ENCODE peak calls at places on chromosome 7, in five cellular contexts. One of them, this sample, is unnamed.

GRCh38 chr7:51352174-51353145 is 35.9 kb upstream of the COBL start:
- DNase-seq in T1000: no peak
- DNase-seq in body of pancreas: no peak
- DNase-seq in endothelial cell: no peak
- DNase-seq in GM23248: peak
- DNase-seq in this sample: no peak

GRCh38 chr7:33757050-33757449 is 148.3 kb upstream of the BMPER start:
- DNase-seq in T1000: no peak
- DNase-seq in body of pancreas: no peak
- DNase-seq in endothelial cell: no peak
- DNase-seq in GM23248: peak
- DNase-seq in this sample: no peak

GRCh38 chr7:138195207-138195606 is 118.9 kb downstream of the AKR1D1 start:
- DNase-seq in T1000: no peak
- DNase-seq in body of pancreas: no peak
- DNase-seq in endothelial cell: no peak
- DNase-seq in GM23248: no peak
- DNase-seq in this sample: no peak

GRCh38 chr7:113730309-113730955 is 188.4 kb downstream of the PPP1R3A start:
- DNase-seq in T1000: no peak
- DNase-seq in body of pancreas: no peak
- DNase-seq in endothelial cell: no peak
- DNase-seq in GM23248: peak
- DNase-seq in this sample: no peak

GRCh38 chr7:90720970-90721768 is 125.0 kb downstream of the CDK14 start:
- DNase-seq in T1000: no peak
- DNase-seq in body of pancreas: peak
- DNase-seq in endothelial cell: no peak
- DNase-seq in GM23248: peak
- DNase-seq in this sample: peak

GRCh38 chr7:2145835-2146580 is 86.7 kb downstream of the MAD1L1 start:
- DNase-seq in T1000: no peak
- DNase-seq in body of pancreas: no peak
- DNase-seq in endothelial cell: no peak
- DNase-seq in GM23248: no peak
- DNase-seq in this sample: no peak

GRCh38 chr7:138776156-138776833 is 21.5 kb upstream of the TMEM213 start:
- DNase-seq in T1000: no peak
- DNase-seq in body of pancreas: no peak
- DNase-seq in endothelial cell: no peak
- DNase-seq in GM23248: no peak
- DNase-seq in this sample: peak

GRCh38 chr7:95718556-95719410 is 53.6 kb upstream of the DYNC1I1 start:
- DNase-seq in T1000: no peak
- DNase-seq in body of pancreas: no peak
- DNase-seq in endothelial cell: no peak
- DNase-seq in GM23248: peak
- DNase-seq in this sample: peak

GRCh38 chr7:3537210-3537875 is 236.3 kb downstream of the SDK1 start:
- DNase-seq in T1000: no peak
- DNase-seq in body of pancreas: no peak
- DNase-seq in endothelial cell: no peak
- DNase-seq in GM23248: no peak
- DNase-seq in this sample: no peak

GRCh38 chr7:11341285-11341944 is 367.7 kb downstream of the PHF14 start:
- DNase-seq in T1000: no peak
- DNase-seq in body of pancreas: peak
- DNase-seq in endothelial cell: peak
- DNase-seq in GM23248: peak
- DNase-seq in this sample: peak

GRCh38 chr7:93860261-93860660 is 30.3 kb downstream of the TFPI2 start:
- DNase-seq in T1000: no peak
- DNase-seq in body of pancreas: no peak
- DNase-seq in endothelial cell: no peak
- DNase-seq in GM23248: no peak
- DNase-seq in this sample: no peak

GRCh38 chr7:120735791-120736190 is 122.2 kb downstream of the TSPAN12 start:
- DNase-seq in T1000: no peak
- DNase-seq in body of pancreas: no peak
- DNase-seq in endothelial cell: no peak
- DNase-seq in GM23248: no peak
- DNase-seq in this sample: no peak

GRCh38 chr7:55185321-55185802 is 166.5 kb downstream of the EGFR start:
- DNase-seq in T1000: peak
- DNase-seq in body of pancreas: no peak
- DNase-seq in endothelial cell: no peak
- DNase-seq in GM23248: no peak
- DNase-seq in this sample: no peak

GRCh38 chr7:19747740-19748339 is 25.6 kb downstream of the TMEM196 start:
- DNase-seq in T1000: no peak
- DNase-seq in body of pancreas: peak
- DNase-seq in endothelial cell: no peak
- DNase-seq in GM23248: peak
- DNase-seq in this sample: peak

GRCh38 chr7:108972009-108972408 is 402.3 kb downstream of the DNAJB9 start:
- DNase-seq in T1000: no peak
- DNase-seq in body of pancreas: peak
- DNase-seq in endothelial cell: no peak
- DNase-seq in GM23248: no peak
- DNase-seq in this sample: no peak

GRCh38 chr7:45884136-45884535 is 4.2 kb upstream of the IGFBP1 start:
- DNase-seq in T1000: no peak
- DNase-seq in body of pancreas: no peak
- DNase-seq in endothelial cell: no peak
- DNase-seq in GM23248: no peak
- DNase-seq in this sample: no peak

GRCh38 chr7:48311464-48311863 is 140.2 kb downstream of the ABCA13 start:
- DNase-seq in T1000: no peak
- DNase-seq in body of pancreas: no peak
- DNase-seq in endothelial cell: no peak
- DNase-seq in GM23248: no peak
- DNase-seq in this sample: no peak

GRCh38 chr7:30087371-30087770 is 47.4 kb upstream of the MTURN start:
- DNase-seq in T1000: no peak
- DNase-seq in body of pancreas: no peak
- DNase-seq in endothelial cell: no peak
- DNase-seq in GM23248: no peak
- DNase-seq in this sample: no peak

GRCh38 chr7:123190109-123190831 is 9.5 kb downstream of the SLC13A1 start:
- DNase-seq in T1000: no peak
- DNase-seq in body of pancreas: no peak
- DNase-seq in endothelial cell: no peak
- DNase-seq in GM23248: no peak
- DNase-seq in this sample: no peak

GRCh38 chr7:106476751-106477150 is 184.2 kb downstream of the CCDC71L start:
- DNase-seq in T1000: no peak
- DNase-seq in body of pancreas: no peak
- DNase-seq in endothelial cell: no peak
- DNase-seq in GM23248: no peak
- DNase-seq in this sample: no peak

GRCh38 chr7:155210386-155210785 is 87.3 kb upstream of the INSIG1 start:
- DNase-seq in T1000: no peak
- DNase-seq in body of pancreas: no peak
- DNase-seq in endothelial cell: no peak
- DNase-seq in GM23248: no peak
- DNase-seq in this sample: no peak

This sample was measured in Caco-2.